ENCODE peak calls at places on chromosomes 4 and X, in five cellular contexts. S is lower lobe of right lung, A is ascending aorta, F is PC-3, P is K562. H is an unnamed sample.
A peak's percentile ranks its signal among the peaks of the same experiment; 100 is the strongest.

GRCh38 chr4:23697722-23698121 is 192.1 kb downstream of the PPARGC1A start:
- DNase-seq in A (no peak), S (no peak), P (no peak), F (no peak), H (no peak)

GRCh38 chr4:153589703-153590595 is 94.1 kb upstream of the TLR2 start:
- DNase-seq in S (no peak), A (no peak), F (no peak), P (no peak), H (no peak)

GRCh38 chr4:154313004-154313587 is 178.5 kb downstream of the DCHS2 start:
- DNase-seq in F (no peak), A (no peak), S (no peak), P (no peak), H (no peak)

GRCh38 chr4:4974727-4975126 is 44.5 kb downstream of the CYTL1 start:
- DNase-seq in F (no peak), P (no peak), S (no peak), A (no peak), H (no peak)

GRCh38 chrX:150857453-150857852 is 41.0 kb downstream of the CD99L2 start:
- DNase-seq in S (no peak), A (no peak), F (no peak), P (no peak), H (no peak)

GRCh38 chr4:43331226-43332078 is 438.9 kb downstream of the GRXCR1 start:
- DNase-seq in P (no peak), S (no peak), A (no peak), F (peak; percentile 89), H (no peak)

GRCh38 chrX:122868626-122869025 is 315.5 kb upstream of the GRIA3 start:
- DNase-seq in F (no peak), S (no peak), P (no peak), A (no peak), H (no peak)

GRCh38 chr4:124940387-124940786 is 227.9 kb upstream of the ANKRD50 start:
- DNase-seq in S (no peak), F (peak; percentile 88), A (no peak), P (no peak), H (no peak)

GRCh38 chr4:123546661-123547060 is 150.1 kb downstream of the SPRY1 start:
- DNase-seq in S (no peak), P (no peak), F (no peak), A (no peak), H (no peak)

GRCh38 chr4:74109894-74110605 is 11.1 kb upstream of the CXCL2 start:
- DNase-seq in A (no peak), F (peak; percentile 96), P (no peak), S (no peak), H (no peak)

GRCh38 chr4:84159767-84160166 is 339.3 kb downstream of the NKX6-1 start:
- DNase-seq in S (no peak), F (peak; percentile 45), A (no peak), P (no peak), H (no peak)

GRCh38 chr4:83320548-83320947 is 14.1 kb downstream of the HPSE start:
- DNase-seq in F (peak; percentile 29), S (peak; percentile 83), P (no peak), A (peak; percentile 48), H (peak; percentile 29)

GRCh38 chr4:39613093-39613656 is 25.5 kb downstream of the SMIM14 start:
- DNase-seq in F (peak; percentile 68), P (no peak), A (no peak), S (no peak), H (no peak)

GRCh38 chr4:48779095-48779997 is 733 bp downstream of the FRYL start:
- DNase-seq in A (no peak), F (peak; percentile 39), S (peak; percentile 82), P (peak; percentile 53), H (peak; percentile 79)

GRCh38 chr4:48777739-48778138 is 2.3 kb downstream of the FRYL start:
- DNase-seq in A (no peak), S (no peak), F (peak; percentile 8), P (no peak), H (no peak)

GRCh38 chr4:48778431-48779094 is 1.5 kb downstream of the FRYL start:
- DNase-seq in A (no peak), P (no peak), F (peak; percentile 21), S (no peak), H (no peak)

GRCh38 chr4:48772568-48772967 is 7.5 kb downstream of the FRYL start:
- DNase-seq in F (no peak), A (no peak), S (no peak), P (no peak), H (no peak)

DNA sequence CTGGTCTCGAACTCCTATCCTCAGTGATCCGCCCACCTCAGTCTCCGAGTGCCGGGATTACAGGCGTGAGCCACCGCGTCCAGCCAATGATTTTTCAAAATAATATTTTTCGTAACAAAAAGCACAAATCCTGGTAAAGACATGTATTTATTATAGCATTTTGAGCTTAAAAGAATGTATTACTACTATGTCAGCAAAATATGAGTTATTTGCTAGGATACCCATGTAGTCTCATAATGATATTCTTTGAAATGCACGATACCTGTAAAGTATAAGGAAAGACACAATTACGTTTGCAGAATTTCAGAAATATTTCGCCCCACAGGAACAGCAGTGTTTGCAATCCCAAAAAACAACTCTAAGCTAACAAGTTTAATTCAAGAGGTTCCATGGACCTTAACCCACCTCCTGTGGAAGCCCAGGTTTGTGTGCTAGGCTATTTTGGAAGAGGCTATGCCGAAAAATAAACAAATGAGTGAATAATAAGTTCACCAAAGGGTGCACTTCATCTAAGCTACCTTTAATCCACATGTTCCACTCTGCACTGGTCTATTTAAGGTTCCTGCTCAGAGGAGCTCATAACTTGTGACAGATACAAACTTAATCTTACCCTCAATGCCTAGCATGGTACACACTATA is 5.2 kb downstream of the FRYL start:
- DNase-seq in P (no peak), A (no peak), F (no peak), S (no peak), H (no peak)
- H3K27ac ChIP-seq in P (no peak overlapping the region), A (peak overlapping the region; percentile 25), F (no peak overlapping the region), S (no peak overlapping the region), H (no peak overlapping the region)

GRCh38 chrX:154350429-154351182 is 23.8 kb downstream of the FLNA start:
- DNase-seq in F (no peak), S (peak; percentile 6), P (no peak), A (no peak), H (no peak)

GRCh38 chrX:154348114-154348531 is 26.3 kb downstream of the FLNA start:
- DNase-seq in F (no peak), P (no peak), A (no peak), S (peak; percentile 19), H (no peak)

GRCh38 chrX:154348646-154349358 is 25.6 kb downstream of the FLNA start:
- DNase-seq in S (peak; percentile 32), F (no peak), A (no peak), P (no peak), H (no peak)

GRCh38 chrX:154349979-154350378 is 24.5 kb downstream of the FLNA start:
- DNase-seq in A (no peak), S (peak; percentile 20), F (no peak), P (no peak), H (no peak)

GRCh38 chrX:154349359-154349935 is 25.0 kb downstream of the FLNA start:
- DNase-seq in A (no peak), S (peak; percentile 37), P (no peak), F (no peak), H (no peak)
- H3K27ac ChIP-seq in A (no peak overlapping the region), S (no peak overlapping the region), P (no peak overlapping the region), F (no peak overlapping the region), H (no peak overlapping the region)

DNA sequence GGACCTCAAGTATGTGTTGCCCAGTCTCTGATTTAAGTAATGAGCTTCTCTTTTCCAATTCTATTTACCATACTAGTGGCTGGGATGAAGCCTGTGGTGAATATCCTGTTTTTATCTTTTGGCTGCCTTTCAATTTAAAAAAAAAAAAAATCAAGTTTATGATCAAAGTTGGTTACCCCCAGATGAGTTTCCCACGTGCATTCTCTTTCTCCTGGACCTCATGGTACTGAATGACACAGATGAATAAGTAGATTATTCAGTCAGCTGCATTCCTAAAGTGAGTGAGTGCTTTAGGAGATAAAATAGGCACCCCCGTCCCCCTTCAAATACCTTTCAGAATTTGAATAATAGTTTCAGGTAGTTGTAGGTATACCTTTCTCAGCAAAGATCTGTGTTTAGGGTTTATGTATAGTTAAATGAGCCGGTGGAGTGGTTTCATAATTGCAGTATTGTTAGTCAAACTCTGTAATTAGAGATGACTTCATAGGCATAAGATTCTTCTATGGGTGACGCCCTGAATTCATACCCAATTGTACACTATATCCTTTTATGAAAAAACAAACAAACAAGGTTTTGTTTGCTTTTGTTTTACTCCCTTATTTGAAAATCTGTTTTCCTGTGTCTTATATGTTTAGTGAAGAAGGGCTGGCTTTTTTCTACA is 41.9 kb downstream of the PLS3 start:
- DNase-seq in F (peak; percentile 35), A (no peak), S (no peak), P (no peak), H (no peak)
- H3K27ac ChIP-seq in F (peak overlapping the region; percentile 68), A (peak overlapping the region; percentile 81), S (no peak overlapping the region), P (no peak overlapping the region), H (peak overlapping the region; percentile 30)

GRCh38 chr4:116108606-116109005 is 976.8 kb downstream of the TRAM1L1 start:
- DNase-seq in A (no peak), P (no peak), F (no peak), S (no peak), H (no peak)
- H3K27ac ChIP-seq in A (no peak overlapping the region), P (no peak overlapping the region), F (no peak overlapping the region), S (no peak overlapping the region), H (no peak overlapping the region)

GRCh38 chr4:2179717-2180116 is 62.2 kb downstream of the HAUS3 start:
- DNase-seq in F (no peak), P (no peak), A (no peak), S (peak; percentile 53), H (no peak)
- H3K27ac ChIP-seq in F (no peak overlapping the region), P (no peak overlapping the region), A (no peak overlapping the region), S (no peak overlapping the region), H (no peak overlapping the region)